ENCODE peak calls at places on chromosomes 7 and 10, in four cellular contexts. X is CD8-positive, alpha-beta memory T cell; K is T-helper 2 cell; B is NCI-H226. L is an unnamed sample.

GRCh38 chr7:76262683-76263402 is 39.6 kb upstream of the HSPB1 start:
- DNase-seq in X (no peak), K (no peak), B (peak), L (peak)

GRCh38 chr10:30722956-30723355 is 93.4 kb upstream of the LYZL2 start:
- DNase-seq in X (no peak), K (no peak), B (no peak), L (no peak)

GRCh38 chr7:30369879-30370278 is 85.5 kb downstream of the ZNRF2 start:
- DNase-seq in X (no peak), K (no peak), B (peak), L (no peak)

GRCh38 chr10:132153616-132154217 is 33.0 kb upstream of the DPYSL4 start:
- DNase-seq in X (no peak), K (no peak), B (no peak), L (no peak)

GRCh38 chr10:86863443-86863842 is 94.0 kb downstream of the MMRN2 start:
- DNase-seq in X (no peak), K (no peak), B (no peak), L (no peak)

GRCh38 chr10:54441286-54441685 is 359.7 kb downstream of the PCDH15 start:
- DNase-seq in X (no peak), K (no peak), B (no peak), L (no peak)

GRCh38 chr7:26490631-26491624 is 199.3 kb downstream of the SNX10 start:
- DNase-seq in X (no peak), K (no peak), B (no peak), L (no peak)

GRCh38 chr10:110422548-110422947 is 75.2 kb upstream of the DUSP5 start:
- DNase-seq in X (no peak), K (no peak), B (no peak), L (no peak)

GRCh38 chr10:103192089-103192450 is 1.0 kb downstream of the NT5C2 start:
- DNase-seq in X (no peak), K (no peak), B (no peak), L (no peak)

GRCh38 chr7:48097511-48098231 is 8.6 kb downstream of the UPP1 start:
- DNase-seq in X (no peak), K (peak), B (no peak), L (no peak)

GRCh38 chr10:132848306-132848705 is 62.4 kb upstream of the NKX6-2 start:
- DNase-seq in X (no peak), K (no peak), B (no peak), L (peak)

GRCh38 chr7:117654780-117655179 is 175.0 kb downstream of the CFTR start:
- DNase-seq in X (no peak), K (no peak), B (no peak), L (no peak)

GRCh38 chr10:73941300-73941699 is 30.4 kb downstream of the PLAU start:
- DNase-seq in X (no peak), K (no peak), B (no peak), L (no peak)

GRCh38 chr7:2168612-2169312 is 64.0 kb downstream of the MAD1L1 start:
- DNase-seq in X (no peak), K (no peak), B (no peak), L (no peak)

GRCh38 chr7:124188576-124188975 is 155.7 kb upstream of the TMEM229A start:
- DNase-seq in X (no peak), K (no peak), B (no peak), L (no peak)

GRCh38 chr7:82760831-82761230 is 317.3 kb upstream of the CACNA2D1 start:
- DNase-seq in X (no peak), K (no peak), B (no peak), L (no peak)

GRCh38 chr7:107068156-107068555 is 23.7 kb downstream of the PRKAR2B start:
- DNase-seq in X (no peak), K (no peak), B (no peak), L (no peak)

GRCh38 chr7:117873056-117873932 is at the start of gene CTTNBP2:
- DNase-seq in X (no peak), K (peak), B (peak), L (peak)

GRCh38 chr10:124719213-124719851 is 24.8 kb downstream of the FAM53B start:
- DNase-seq in X (peak), K (peak), B (no peak), L (no peak)

GRCh38 chr10:74051729-74052342 is 53.9 kb downstream of the VCL start:
- DNase-seq in X (no peak), K (no peak), B (no peak), L (peak)

GRCh38 chr10:85547460-85548023 is 819.1 kb downstream of the GRID1 start:
- DNase-seq in X (no peak), K (no peak), B (no peak), L (no peak)

GRCh38 chr10:127563718-127564553 is 14.8 kb downstream of the NPS start:
- DNase-seq in X (no peak), K (peak), B (no peak), L (peak)

GRCh38 chr10:97169911-97170693 is 15.7 kb downstream of the SLIT1 start:
- DNase-seq in X (no peak), K (no peak), B (no peak), L (no peak)

GRCh38 chr10:35925511-35925910 is 283.4 kb upstream of the FZD8 start:
- DNase-seq in X (no peak), K (no peak), B (no peak), L (no peak)

GRCh38 chr7:45415265-45415664 is 158.9 kb upstream of the ADCY1 start:
- DNase-seq in X (no peak), K (no peak), B (no peak), L (no peak)

GRCh38 chr7:4682621-4683042 is 537 bp downstream of the FOXK1 start:
- DNase-seq in X (no peak), K (peak), B (no peak), L (peak)

GRCh38 chr10:125035136-125035535 is 93.2 kb downstream of the ZRANB1 start:
- DNase-seq in X (no peak), K (no peak), B (peak), L (no peak)

GRCh38 chr7:108511939-108512338 is 14.0 kb downstream of the PNPLA8 start:
- DNase-seq in X (no peak), K (no peak), B (no peak), L (no peak)

GRCh38 chr10:69861251-69862240 is 59.8 kb downstream of the COL13A1 start:
- DNase-seq in X (no peak), K (peak), B (peak), L (peak)

GRCh38 chr10:59770689-59771088 is 17.4 kb upstream of the MRLN start:
- DNase-seq in X (no peak), K (no peak), B (no peak), L (no peak)

GRCh38 chr7:138197306-138197640 is 121.0 kb downstream of the AKR1D1 start:
- DNase-seq in X (no peak), K (no peak), B (no peak), L (no peak)

GRCh38 chr10:90087197-90088007 is 386.0 kb downstream of the KIF20B start:
- DNase-seq in X (no peak), K (peak), B (peak), L (no peak)

GRCh38 chr10:132392811-132393694 is 3.9 kb upstream of the PWWP2B start:
- DNase-seq in X (no peak), K (no peak), B (peak), L (no peak)

GRCh38 chr7:36728143-36728542 is 3.8 kb upstream of the AOAH start:
- DNase-seq in X (no peak), K (no peak), B (no peak), L (no peak)

GRCh38 chr7:151883872-151884271 is 7.0 kb upstream of the PRKAG2 start:
- DNase-seq in X (no peak), K (no peak), B (no peak), L (peak)

GRCh38 chr7:104971290-104972071 is 42.5 kb upstream of the KMT2E start:
- DNase-seq in X (no peak), K (no peak), B (no peak), L (peak)

GRCh38 chr10:15200626-15201025 is 32.1 kb upstream of the NMT2 start:
- DNase-seq in X (no peak), K (peak), B (peak), L (peak)

GRCh38 chr7:19333706-19334105 is 188.5 kb upstream of the FERD3L start:
- DNase-seq in X (no peak), K (no peak), B (no peak), L (no peak)

GRCh38 chr10:85105614-85106013 is 777.2 kb downstream of the CCSER2 start:
- DNase-seq in X (no peak), K (no peak), B (no peak), L (peak)

L was measured in Caco-2.